ENCODE peak calls at places on chromosomes 13 and 19, in seven cellular contexts. B is C1 segment of cervical spinal cord, P is GM04503, K is gastrocnemius medialis, C is K562, L is fibroblast of the aortic adventitia, I is pancreas. T is an unnamed sample.

GRCh38 chr19:5933391-5933998 is 19.4 kb downstream of the CAPS start:
- DNase-seq in K (no peak), B (no peak), C (no peak), L (no peak), P (no peak), I (no peak), T (no peak)

GRCh38 chr19:32404213-32404938 is 1.2 kb upstream of the DPY19L3 start:
- DNase-seq in C (no peak), I (peak), P (no peak), L (no peak), K (no peak), B (no peak), T (no peak)

GRCh38 chr13:98054301-98054700 is 88.6 kb upstream of the FARP1 start:
- DNase-seq in C (no peak), L (no peak), P (no peak), I (no peak), B (no peak), K (no peak), T (no peak)

GRCh38 chr19:1361601-1362384 is 21.9 kb upstream of the NDUFS7 start:
- DNase-seq in C (no peak), K (no peak), I (no peak), L (peak), B (no peak), P (no peak), T (peak)

GRCh38 chr19:2815191-2815614 is 4.5 kb upstream of the ZNF554 start:
- DNase-seq in B (no peak), L (no peak), K (no peak), I (no peak), C (no peak), P (no peak), T (no peak)

GRCh38 chr19:53870485-53870844 is 2.8 kb downstream of the MYADM start:
- DNase-seq in L (no peak), B (no peak), P (no peak), C (no peak), I (no peak), K (no peak), T (no peak)

GRCh38 chr13:67273001-67273400 is 42.9 kb upstream of the PCDH9 start:
- DNase-seq in B (no peak), P (no peak), C (no peak), K (no peak), I (no peak), L (peak), T (no peak)

GRCh38 chr13:20995245-20995829 is 66.0 kb downstream of the LATS2 start:
- DNase-seq in B (no peak), P (no peak), L (no peak), K (peak), C (no peak), I (no peak), T (no peak)

GRCh38 chr19:39160889-39161672 is 35.5 kb downstream of the PAK4 start:
- DNase-seq in L (peak), B (no peak), K (no peak), I (no peak), C (no peak), P (no peak), T (peak)

GRCh38 chr13:29791997-29792775 is 58.2 kb downstream of the UBL3 start:
- DNase-seq in I (no peak), C (no peak), L (no peak), P (no peak), K (no peak), B (peak), T (no peak)